ENCODE peak calls at places on chromosomes 6 and 20, in ten cellular contexts. E is fibroblast of the aortic adventitia, D is transverse colon, X is bronchial epithelial cell, U is left ventricle myocardium inferior, L is PC-3, F is progenitor cell of endocrine pancreas, H is mammary epithelial cell, M is neural crest cell, S is coronary artery. O is an unnamed sample.

GRCh38 chr20:48823960-48824497 is 3.8 kb downstream of the PREX1 start:
- DNase-seq in E (peak), D (no peak), X (peak), U (no peak), L (peak), F (no peak), H (peak), M (no peak), S (no peak), O (peak)

GRCh38 chr6:33761922-33762629 is 15.4 kb upstream of the IP6K3 start:
- DNase-seq in E (peak), D (peak), X (peak), U (peak), L (peak), F (peak), H (peak), M (peak), S (no peak), O (peak)

GRCh38 chr20:50335866-50336265 is 145.2 kb downstream of the CEBPB start:
- DNase-seq in E (no peak), D (no peak), X (no peak), U (no peak), L (no peak), F (no peak), H (no peak), M (no peak), S (no peak), O (no peak)

GRCh38 chr6:2209226-2209809 is 36.1 kb downstream of the GMDS start:
- DNase-seq in E (peak), D (peak), X (peak), U (no peak), L (peak), F (peak), H (peak), M (no peak), S (no peak), O (peak)

GRCh38 chr20:62980970-62981369 is 25.8 kb downstream of the BHLHE23 start:
- DNase-seq in E (no peak), D (no peak), X (no peak), U (no peak), L (peak), F (no peak), H (no peak), M (peak), S (no peak), O (no peak)

GRCh38 chr20:45235995-45236394 is 14.8 kb downstream of the SEMG2 start:
- DNase-seq in E (no peak), D (no peak), X (no peak), U (no peak), L (peak), F (no peak), H (no peak), M (no peak), S (no peak), O (no peak)

GRCh38 chr6:121436966-121437756 is 1.7 kb downstream of the GJA1 start:
- DNase-seq in E (peak), D (peak), X (peak), U (peak), L (peak), F (peak), H (peak), M (peak), S (no peak), O (peak)

GRCh38 chr6:166955865-166956443 is 396 bp downstream of the RNASET2 start:
- DNase-seq in E (no peak), D (no peak), X (peak), U (no peak), L (peak), F (no peak), H (no peak), M (no peak), S (no peak), O (no peak)

GRCh38 chr6:332671-333070 is 40.4 kb downstream of the DUSP22 start:
- DNase-seq in E (peak), D (no peak), X (peak), U (no peak), L (no peak), F (no peak), H (peak), M (no peak), S (no peak), O (no peak)

DNA sequence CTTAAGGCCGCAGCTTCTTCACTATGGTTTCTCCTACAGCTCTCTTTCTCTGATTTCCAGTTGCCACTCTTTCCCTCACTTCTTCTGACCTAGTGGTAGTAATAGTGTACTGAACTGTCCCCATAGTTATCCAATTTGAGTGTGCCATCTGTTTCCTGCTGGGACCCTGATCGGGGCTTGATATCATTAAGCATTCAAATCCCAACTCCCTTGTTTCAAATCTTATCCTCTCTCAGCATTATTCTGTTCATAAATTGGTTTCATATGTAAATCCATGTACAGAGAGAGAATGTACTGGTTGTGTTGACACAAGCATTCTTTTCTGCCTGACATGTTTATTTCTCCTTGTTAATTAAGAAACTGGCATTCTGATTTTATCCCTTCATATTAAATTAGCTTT is 84.5 kb upstream of the PROKR2 start:
- DNase-seq in E (no peak), D (no peak), X (no peak), U (no peak), L (no peak), F (no peak), H (no peak), M (no peak), S (no peak), O (no peak)
- TF ChIP-seq CTCF in E (no peak), D (no peak), X (no peak), U (no peak), L (no peak), F (no peak), H (no peak), M (no peak), S (no peak), O (no peak)

GRCh38 chr6:168043848-168044415 is 35.1 kb downstream of the FRMD1 start:
- DNase-seq in E (no peak), D (no peak), X (no peak), U (no peak), L (no peak), F (no peak), H (no peak), M (no peak), S (no peak), O (no peak)

GRCh38 chr6:168045141-168045691 is 33.8 kb downstream of the FRMD1 start:
- DNase-seq in E (no peak), D (no peak), X (no peak), U (no peak), L (no peak), F (no peak), H (no peak), M (no peak), S (no peak), O (no peak)

GRCh38 chr6:168045706-168046620 is 33.0 kb downstream of the FRMD1 start:
- DNase-seq in E (peak), D (no peak), X (no peak), U (no peak), L (no peak), F (no peak), H (no peak), M (no peak), S (no peak), O (no peak)

GRCh38 chr6:168043193-168043847 is 35.7 kb downstream of the FRMD1 start:
- DNase-seq in E (no peak), D (no peak), X (no peak), U (no peak), L (no peak), F (no peak), H (no peak), M (no peak), S (no peak), O (no peak)

GRCh38 chr6:168044521-168045130 is 34.4 kb downstream of the FRMD1 start:
- DNase-seq in E (no peak), D (no peak), X (no peak), U (no peak), L (no peak), F (no peak), H (no peak), M (no peak), S (no peak), O (no peak)
- TF ChIP-seq CTCF in E (no peak), D (no peak), X (no peak), U (no peak), L (no peak), F (no peak), H (no peak), M (no peak), S (no peak), O (no peak)

DNA sequence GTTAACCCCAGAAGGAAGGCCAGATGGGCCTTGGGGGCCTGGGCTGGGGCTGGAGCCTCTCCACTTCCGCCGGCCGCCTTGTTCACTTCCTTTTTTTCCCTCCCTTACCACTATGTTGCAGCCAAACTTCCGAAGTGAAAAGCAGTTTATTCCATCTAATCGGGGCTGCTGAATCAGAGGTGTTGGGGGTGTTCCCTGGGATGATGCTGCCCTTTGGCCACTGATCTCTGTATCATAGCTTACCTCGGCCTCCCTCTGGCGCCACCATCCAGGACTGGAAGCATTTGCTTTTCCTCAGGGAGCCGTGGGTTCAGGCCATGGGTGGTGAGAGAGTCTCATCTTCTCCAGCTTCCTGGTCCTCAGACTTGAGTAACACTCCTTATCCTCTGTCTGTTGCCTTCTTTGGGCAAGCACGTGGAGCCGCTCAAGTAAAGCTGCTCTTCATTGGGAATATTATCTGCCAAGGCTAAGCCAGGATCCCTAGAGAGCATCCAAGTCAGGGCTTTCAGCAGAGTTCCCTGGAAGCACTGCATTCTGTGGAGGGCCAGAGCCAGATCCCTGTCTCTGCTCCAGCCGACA is 39.6 kb downstream of the SLX4IP start:
- DNase-seq in E (peak), D (no peak), X (no peak), U (peak), L (no peak), F (no peak), H (no peak), M (no peak), S (no peak), O (no peak)
- TF ChIP-seq CTCF in E (no peak), D (no peak), X (no peak), U (no peak), L (no peak), F (no peak), H (no peak), M (no peak), S (no peak), O (no peak)

DNA sequence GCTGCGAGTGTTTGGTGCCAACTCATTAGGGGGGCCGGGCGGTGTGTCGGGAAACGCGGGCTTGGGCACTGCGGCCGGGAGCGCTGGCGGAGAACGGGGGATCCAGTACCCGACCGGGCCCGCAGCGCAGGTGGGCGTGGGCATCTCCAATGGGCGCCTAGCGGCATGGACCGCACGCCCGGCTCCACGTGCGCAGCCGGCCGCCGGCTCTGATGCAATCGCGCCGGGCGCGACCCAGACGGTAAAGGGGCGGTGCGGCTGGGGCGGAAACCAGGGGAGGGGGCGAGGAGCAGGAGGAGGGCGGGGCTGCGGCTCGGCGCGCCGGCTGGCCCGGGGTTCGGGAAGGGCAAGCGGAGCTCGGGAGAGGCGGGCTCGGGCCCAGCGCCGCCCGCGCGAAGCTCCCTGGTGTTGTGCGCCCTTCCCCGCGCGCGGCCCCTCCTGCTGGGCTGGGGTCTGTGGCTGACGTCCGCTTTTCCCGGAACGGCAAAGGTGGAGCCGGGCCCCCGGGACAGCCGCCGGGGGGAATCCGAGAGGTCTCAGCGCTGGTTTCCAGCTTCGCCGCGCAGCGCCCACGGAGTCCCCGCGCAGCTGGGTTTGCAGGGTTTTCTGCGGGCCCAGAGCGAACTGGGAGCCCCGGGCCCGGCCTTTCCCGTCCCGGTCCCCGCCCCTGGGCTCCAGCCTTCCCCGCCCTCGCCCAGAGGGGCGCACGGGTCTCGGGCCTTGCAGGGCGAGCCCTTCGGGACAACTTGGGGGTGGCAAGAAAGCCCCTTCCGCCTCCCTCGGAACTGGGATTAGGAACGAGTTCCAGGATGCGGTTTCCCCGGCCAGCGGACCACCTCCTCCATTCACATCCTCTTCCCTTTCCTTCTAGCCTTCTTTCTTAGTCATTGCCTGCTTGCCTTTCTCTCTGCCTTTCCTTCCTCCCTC is 908 bp downstream of the MTHFD1L start:
- DNase-seq in E (peak), D (peak), X (peak), U (peak), L (peak), F (peak), H (peak), M (peak), S (peak), O (peak)
- TF ChIP-seq CTCF in E (no peak), D (no peak), X (no peak), U (no peak), L (no peak), F (no peak), H (no peak), M (no peak), S (no peak), O (no peak)

DNA sequence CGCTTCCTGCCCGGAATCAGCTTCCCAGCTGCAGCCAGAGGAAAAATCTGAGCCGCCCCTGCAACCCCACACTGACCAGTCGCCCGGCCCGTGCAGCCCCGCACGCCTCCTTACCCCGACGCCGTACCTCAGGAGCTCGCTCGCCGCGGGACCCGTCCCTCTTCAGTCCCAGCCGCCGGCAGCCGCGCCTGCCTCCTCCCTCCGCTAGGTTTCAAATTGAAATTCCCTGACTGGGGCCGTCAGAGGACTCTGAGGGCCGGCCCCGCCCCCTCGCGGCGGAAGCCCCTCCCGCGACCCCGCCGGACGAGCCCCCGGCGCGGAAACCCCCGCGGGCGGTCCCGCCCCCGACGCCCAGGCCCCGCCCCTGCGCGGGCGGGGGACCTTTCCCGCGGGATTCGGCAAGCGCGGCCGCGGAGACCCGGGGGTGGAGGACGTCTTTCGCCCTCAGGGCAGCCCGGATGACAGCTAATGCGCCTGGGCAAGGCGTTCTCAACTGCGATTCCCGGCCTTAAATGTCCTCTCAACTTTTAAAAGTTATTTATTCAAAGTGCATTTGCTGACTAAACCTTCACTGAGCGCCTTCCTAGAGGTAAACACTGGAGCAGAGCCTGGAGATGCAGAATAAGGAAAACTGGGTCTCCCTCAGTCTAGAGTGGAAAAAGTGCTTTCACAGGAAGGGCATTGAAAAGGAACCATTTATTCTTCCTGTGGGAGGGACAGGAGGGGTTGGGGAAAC is at the start of gene EPB41L2:
- DNase-seq in E (peak), D (peak), X (peak), U (peak), L (peak), F (peak), H (peak), M (peak), S (peak), O (peak)
- TF ChIP-seq CTCF in E (peak), D (peak), X (no peak), U (peak), L (no peak), F (peak), H (peak), M (peak), S (no peak), O (no peak)

GRCh38 chr6:126628125-126628524 is 288.2 kb downstream of the CENPW start:
- DNase-seq in E (no peak), D (no peak), X (no peak), U (no peak), L (no peak), F (no peak), H (no peak), M (no peak), S (no peak), O (no peak)
- TF ChIP-seq CTCF in E (no peak), D (no peak), X (no peak), U (no peak), L (no peak), F (no peak), H (peak), M (peak), S (no peak), O (no peak)

GRCh38 chr6:154932562-154933027 is 62.5 kb upstream of the TIAM2 start:
- DNase-seq in E (peak), D (no peak), X (peak), U (no peak), L (peak), F (no peak), H (peak), M (no peak), S (no peak), O (no peak)

GRCh38 chr6:154942770-154943169 is 52.3 kb upstream of the TIAM2 start:
- DNase-seq in E (no peak), D (no peak), X (no peak), U (no peak), L (no peak), F (no peak), H (no peak), M (no peak), S (no peak), O (no peak)

GRCh38 chr6:154933181-154933827 is 61.8 kb upstream of the TIAM2 start:
- DNase-seq in E (peak), D (no peak), X (no peak), U (no peak), L (no peak), F (no peak), H (no peak), M (no peak), S (peak), O (no peak)

GRCh38 chr6:154938245-154938583 is 56.9 kb upstream of the TIAM2 start:
- DNase-seq in E (no peak), D (no peak), X (no peak), U (no peak), L (no peak), F (no peak), H (no peak), M (no peak), S (no peak), O (no peak)

GRCh38 chr6:154937306-154938244 is 57.5 kb upstream of the TIAM2 start:
- DNase-seq in E (peak), D (no peak), X (no peak), U (no peak), L (no peak), F (no peak), H (no peak), M (no peak), S (no peak), O (no peak)
- TF ChIP-seq CTCF in E (peak), D (no peak), X (no peak), U (no peak), L (no peak), F (no peak), H (no peak), M (no peak), S (no peak), O (no peak)

O was measured in GM13976.